ENCODE peak calls at places on chromosomes 12 and 14, in five cellular contexts. I, F, J, Z and C are unnamed samples.

GRCh38 chr12:25997401-25997973 is 39.0 kb downstream of the RASSF8 start:
- DNase-seq in F (no peak), Z (no peak), I (no peak), J (peak), C (peak)

GRCh38 chr12:16669756-16670155 is 63.8 kb upstream of the LMO3 start:
- DNase-seq in J (no peak), I (no peak), F (no peak), Z (no peak), C (no peak)

GRCh38 chr12:81330480-81330879 is 252.6 kb downstream of the ACSS3 start:
- DNase-seq in J (no peak), F (no peak), I (no peak), Z (no peak), C (no peak)

GRCh38 chr12:76123301-76124212 is 39.1 kb upstream of the NAP1L1 start:
- DNase-seq in Z (no peak), I (no peak), F (no peak), J (no peak), C (no peak)

GRCh38 chr12:11228268-11228879 is 41.1 kb downstream of the PRB3 start:
- DNase-seq in Z (peak), I (no peak), J (peak), F (no peak), C (no peak)

GRCh38 chr12:111178194-111179081 is 190.5 kb downstream of the PHETA1 start:
- DNase-seq in J (no peak), F (no peak), I (no peak), Z (no peak), C (no peak)

GRCh38 chr12:80702889-80703605 is 4.4 kb upstream of the MYF6 start:
- DNase-seq in J (no peak), I (no peak), F (no peak), Z (no peak), C (no peak)

GRCh38 chr12:93918262-93918661 is 230.1 kb upstream of the PLXNC1 start:
- DNase-seq in Z (no peak), I (no peak), F (no peak), J (peak), C (peak)

GRCh38 chr12:28936221-28936620 is 212.9 kb upstream of the FAR2 start:
- DNase-seq in I (no peak), F (no peak), Z (no peak), J (no peak), C (no peak)

GRCh38 chr14:89503458-89503996 is 86.5 kb upstream of the FOXN3 start:
- DNase-seq in F (no peak), J (no peak), I (no peak), Z (no peak), C (no peak)

GRCh38 chr12:108457006-108457733 is 57.9 kb upstream of the FICD start:
- DNase-seq in J (peak), I (no peak), F (no peak), Z (no peak), C (peak)

GRCh38 chr12:112294793-112295192 is 87.4 kb downstream of the HECTD4 start:
- DNase-seq in Z (no peak), J (peak), I (no peak), F (no peak), C (no peak)

GRCh38 chr14:61749867-61750266 is 12.4 kb upstream of the SNAPC1 start:
- DNase-seq in F (no peak), J (peak), Z (no peak), I (no peak), C (no peak)

GRCh38 chr14:104467641-104468040 is 111.9 kb upstream of the C14orf180 start:
- DNase-seq in F (no peak), Z (no peak), J (no peak), I (no peak), C (no peak)

GRCh38 chr12:54853933-54854538 is at the start of gene MUCL1:
- DNase-seq in I (peak), Z (peak), F (no peak), J (peak), C (peak)